ENCODE peak calls at places on chromosomes 13 and 19, in six cellular contexts. K, U, M, P, F and H are unnamed samples.

GRCh38 chr19:37303591-37304171 is 67.2 kb upstream of the ZNF527 start:
- DNase-seq in F (no peak), P (no peak), M (no peak), K (no peak), U (no peak), H (no peak)

GRCh38 chr19:5903054-5903501 is 512 bp downstream of the NDUFA11 start:
- DNase-seq in P (peak), M (no peak), U (peak), K (no peak), F (no peak), H (no peak)

GRCh38 chr19:48897181-48897580 is 1.4 kb downstream of the TULP2 start:
- DNase-seq in M (no peak), K (no peak), P (no peak), U (no peak), F (no peak), H (no peak)

GRCh38 chr13:112575680-112576079 is 12.3 kb downstream of the TUBGCP3 start:
- DNase-seq in M (no peak), P (no peak), F (no peak), U (no peak), K (no peak), H (no peak)

GRCh38 chr19:49056101-49056901 is 1.2 kb downstream of the CGB7 start:
- DNase-seq in P (peak), M (peak), U (peak), K (no peak), F (peak), H (peak)

GRCh38 chr19:30419581-30420180 is 47.5 kb downstream of the ZNF536 start:
- DNase-seq in M (no peak), U (no peak), P (no peak), F (no peak), K (no peak), H (no peak)

GRCh38 chr19:17794731-17795494 is at the start of gene B3GNT3:
- DNase-seq in U (peak), K (no peak), P (no peak), M (peak), F (peak), H (no peak)

GRCh38 chr13:73259061-73259908 is 200.5 kb downstream of the KLF5 start:
- DNase-seq in F (no peak), U (no peak), K (no peak), M (no peak), P (no peak), H (no peak)

GRCh38 chr13:42696191-42696590 is 85.2 kb upstream of the FAM216B start:
- DNase-seq in U (peak), M (no peak), F (peak), K (no peak), P (no peak), H (no peak)

GRCh38 chr13:102127153-102127552 is 274.7 kb downstream of the FGF14 start:
- DNase-seq in K (no peak), F (no peak), M (no peak), P (no peak), U (no peak), H (no peak)

GRCh38 chr19:45887311-45887710 is 1.4 kb upstream of the IRF2BP1 start:
- DNase-seq in P (no peak), M (no peak), F (no peak), U (no peak), K (no peak), H (no peak)

GRCh38 chr19:45645631-45646344 is 6.6 kb upstream of the EML2 start:
- DNase-seq in F (peak), M (peak), U (peak), P (peak), K (peak), H (peak)

GRCh38 chr13:67643656-67644055 is 413.5 kb upstream of the PCDH9 start:
- DNase-seq in F (no peak), U (no peak), K (no peak), P (no peak), M (peak), H (no peak)

GRCh38 chr19:42554046-42554575 is 25.8 kb upstream of the CEACAM1 start:
- DNase-seq in P (no peak), M (no peak), F (no peak), U (no peak), K (no peak), H (no peak)

GRCh38 chr13:80329250-80329649 is 11.7 kb downstream of the SPRY2 start:
- DNase-seq in F (no peak), K (no peak), M (no peak), U (no peak), P (no peak), H (no peak)